ENCODE peak calls at places on chromosomes 7 and 10, in four cellular contexts. One of them, this sample, is unnamed. For H3K4me1, the result is how much of the 10 kb centered on the place peaks cover.

GRCh38 chr7:20172736-20173334 is 44.3 kb downstream of the MACC1 start:
- DNase-seq in A549: peak
- DNase-seq in cardiac muscle cell: peak
- DNase-seq in heart right ventricle: no peak
- DNase-seq in this sample: peak

GRCh38 chr10:77715536-77715935 is 77.9 kb upstream of the KCNMA1 start:
- DNase-seq in cardiac muscle cell: no peak
- DNase-seq in A549: no peak
- DNase-seq in heart right ventricle: no peak
- DNase-seq in this sample: no peak

GRCh38 chr10:3272300-3272699 is 99.7 kb upstream of the PITRM1 start:
- DNase-seq in A549: no peak
- DNase-seq in heart right ventricle: no peak
- DNase-seq in cardiac muscle cell: no peak
- DNase-seq in this sample: no peak

GRCh38 chr7:139542308-139543151 is 19.0 kb downstream of the CLEC2L start:
- DNase-seq in A549: no peak
- DNase-seq in cardiac muscle cell: no peak
- DNase-seq in heart right ventricle: no peak
- DNase-seq in this sample: no peak

GRCh38 chr10:125772112-125772863 is 3.3 kb downstream of the MMP21 start:
- DNase-seq in cardiac muscle cell: no peak
- DNase-seq in heart right ventricle: no peak
- DNase-seq in A549: no peak
- DNase-seq in this sample: no peak

GRCh38 chr7:113161050-113161449 is 42.7 kb upstream of the SMIM30 start:
- DNase-seq in cardiac muscle cell: no peak
- DNase-seq in A549: no peak
- DNase-seq in heart right ventricle: no peak
- DNase-seq in this sample: no peak

GRCh38 chr7:100503350-100503735 is 19.6 kb downstream of the NYAP1 start:
- DNase-seq in A549: peak
- DNase-seq in heart right ventricle: no peak
- DNase-seq in cardiac muscle cell: no peak
- DNase-seq in this sample: no peak

GRCh38 chr7:67809586-67809985 is 813.0 kb downstream of the TYW1 start:
- DNase-seq in heart right ventricle: no peak
- DNase-seq in cardiac muscle cell: no peak
- DNase-seq in A549: no peak
- DNase-seq in this sample: no peak

GRCh38 chr10:126166797-126167196 is 221.5 kb downstream of the ADAM12 start:
- DNase-seq in heart right ventricle: no peak
- DNase-seq in A549: no peak
- DNase-seq in cardiac muscle cell: no peak
- DNase-seq in this sample: no peak

GRCh38 chr7:90413185-90413528 is 9.9 kb downstream of the CLDN12 start:
- DNase-seq in cardiac muscle cell: no peak
- DNase-seq in heart right ventricle: no peak
- DNase-seq in A549: no peak
- DNase-seq in this sample: no peak

GRCh38 chr10:132368881-132369635 is 27.9 kb upstream of the PWWP2B start:
- DNase-seq in cardiac muscle cell: no peak
- DNase-seq in heart right ventricle: no peak
- DNase-seq in A549: no peak
- DNase-seq in this sample: peak

GRCh38 chr10:88800152-88801125 is 2.1 kb upstream of the LIPM start:
- DNase-seq in cardiac muscle cell: peak
- DNase-seq in A549: no peak
- DNase-seq in heart right ventricle: no peak
- DNase-seq in this sample: no peak

GRCh38 chr7:10596827-10597226 is 376.8 kb upstream of the PHF14 start:
- DNase-seq in heart right ventricle: no peak
- DNase-seq in cardiac muscle cell: no peak
- DNase-seq in A549: no peak
- DNase-seq in this sample: no peak

GRCh38 chr7:142913051-142913450 is 20.5 kb downstream of the TRPV5 start:
- DNase-seq in cardiac muscle cell: no peak
- DNase-seq in heart right ventricle: no peak
- DNase-seq in A549: no peak
- DNase-seq in this sample: no peak

GRCh38 chr10:91349381-91349780 is 60.8 kb upstream of the HECTD2 start:
- DNase-seq in cardiac muscle cell: peak
- DNase-seq in A549: peak
- DNase-seq in heart right ventricle: no peak
- DNase-seq in this sample: no peak

GRCh38 chr10:30493609-30494530 is 59.9 kb downstream of the MAP3K8 start:
- DNase-seq in cardiac muscle cell: no peak
- DNase-seq in heart right ventricle: peak
- DNase-seq in A549: peak
- DNase-seq in this sample: peak

GRCh38 chr7:95974108-95974507 is 201.8 kb downstream of the DYNC1I1 start:
- DNase-seq in A549: no peak
- DNase-seq in heart right ventricle: no peak
- DNase-seq in cardiac muscle cell: no peak
- DNase-seq in this sample: no peak

GRCh38 chr10:126084369-126084768 is 188.0 kb downstream of the FANK1 start:
- DNase-seq in heart right ventricle: no peak
- DNase-seq in A549: no peak
- DNase-seq in cardiac muscle cell: no peak
- DNase-seq in this sample: no peak

GRCh38 chr7:143454091-143454729 is 11.0 kb downstream of the TAS2R60 start:
- DNase-seq in cardiac muscle cell: no peak
- DNase-seq in heart right ventricle: no peak
- DNase-seq in A549: no peak
- DNase-seq in this sample: no peak

GRCh38 chr7:48299580-48300169 is 128.4 kb downstream of the ABCA13 start:
- DNase-seq in cardiac muscle cell: peak
- DNase-seq in A549: peak
- DNase-seq in heart right ventricle: no peak
- DNase-seq in this sample: no peak

GRCh38 chr7:150800576-150801241 is at the start of gene TMEM176A:
- DNase-seq in A549: no peak
- DNase-seq in heart right ventricle: peak
- DNase-seq in cardiac muscle cell: no peak
- DNase-seq in this sample: no peak

GRCh38 chr10:124641282-124642075 is 102.7 kb downstream of the FAM53B start:
- DNase-seq in cardiac muscle cell: no peak
- DNase-seq in heart right ventricle: peak
- DNase-seq in A549: no peak
- DNase-seq in this sample: no peak

GRCh38 chr7:129271500-129272355 is 46.9 kb downstream of the AHCYL2 start:
- DNase-seq in heart right ventricle: no peak
- DNase-seq in A549: peak
- DNase-seq in cardiac muscle cell: peak
- DNase-seq in this sample: no peak

DNA sequence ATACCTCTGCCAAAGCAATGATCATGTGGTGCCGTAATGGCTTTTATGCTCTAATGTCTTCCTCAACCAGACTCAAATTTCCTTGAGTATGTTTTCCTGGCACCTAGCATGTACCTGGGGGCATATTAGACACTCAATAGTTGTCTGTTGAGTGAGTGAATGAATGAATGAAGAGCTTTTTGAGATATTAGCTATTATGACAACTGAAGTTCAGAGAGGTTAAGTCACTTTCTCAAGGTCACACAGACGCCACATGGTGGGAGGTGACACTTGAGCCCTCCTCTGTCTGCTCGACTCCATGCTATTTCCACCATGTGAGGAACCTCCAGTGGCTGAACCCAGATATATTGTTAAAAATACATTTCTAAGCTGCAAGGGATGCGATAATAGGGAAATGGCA is 132.1 kb downstream of the PRPF18 start:
- DNase-seq in heart right ventricle: no peak
- DNase-seq in A549: no peak
- DNase-seq in cardiac muscle cell: no peak
- DNase-seq in this sample: no peak
- H3K4me1 ChIP-seq in heart right ventricle: under half
- H3K4me1 ChIP-seq in A549: under half
- H3K4me1 ChIP-seq in cardiac muscle cell: under half
- H3K4me1 ChIP-seq in this sample: under half

GRCh38 chr7:23276381-23276780 is 22.8 kb upstream of the MALSU1 start:
- DNase-seq in heart right ventricle: no peak
- DNase-seq in A549: peak
- DNase-seq in cardiac muscle cell: no peak
- DNase-seq in this sample: no peak
- TF ChIP-seq CTCF in heart right ventricle: no peak
- TF ChIP-seq CTCF in A549: no peak
- TF ChIP-seq CTCF in cardiac muscle cell: peak
- TF ChIP-seq CTCF in this sample: no peak

GRCh38 chr7:594212-594913 is 74.7 kb upstream of the PDGFA start:
- DNase-seq in A549: no peak
- DNase-seq in cardiac muscle cell: no peak
- DNase-seq in heart right ventricle: no peak
- DNase-seq in this sample: no peak

GRCh38 chr7:589781-590575 is 70.3 kb upstream of the PDGFA start:
- DNase-seq in heart right ventricle: no peak
- DNase-seq in cardiac muscle cell: no peak
- DNase-seq in A549: no peak
- DNase-seq in this sample: peak

GRCh38 chr7:590731-591551 is 71.3 kb upstream of the PDGFA start:
- DNase-seq in heart right ventricle: no peak
- DNase-seq in A549: no peak
- DNase-seq in cardiac muscle cell: no peak
- DNase-seq in this sample: peak

GRCh38 chr7:593324-594115 is 73.9 kb upstream of the PDGFA start:
- DNase-seq in A549: no peak
- DNase-seq in heart right ventricle: no peak
- DNase-seq in cardiac muscle cell: no peak
- DNase-seq in this sample: no peak

DNA sequence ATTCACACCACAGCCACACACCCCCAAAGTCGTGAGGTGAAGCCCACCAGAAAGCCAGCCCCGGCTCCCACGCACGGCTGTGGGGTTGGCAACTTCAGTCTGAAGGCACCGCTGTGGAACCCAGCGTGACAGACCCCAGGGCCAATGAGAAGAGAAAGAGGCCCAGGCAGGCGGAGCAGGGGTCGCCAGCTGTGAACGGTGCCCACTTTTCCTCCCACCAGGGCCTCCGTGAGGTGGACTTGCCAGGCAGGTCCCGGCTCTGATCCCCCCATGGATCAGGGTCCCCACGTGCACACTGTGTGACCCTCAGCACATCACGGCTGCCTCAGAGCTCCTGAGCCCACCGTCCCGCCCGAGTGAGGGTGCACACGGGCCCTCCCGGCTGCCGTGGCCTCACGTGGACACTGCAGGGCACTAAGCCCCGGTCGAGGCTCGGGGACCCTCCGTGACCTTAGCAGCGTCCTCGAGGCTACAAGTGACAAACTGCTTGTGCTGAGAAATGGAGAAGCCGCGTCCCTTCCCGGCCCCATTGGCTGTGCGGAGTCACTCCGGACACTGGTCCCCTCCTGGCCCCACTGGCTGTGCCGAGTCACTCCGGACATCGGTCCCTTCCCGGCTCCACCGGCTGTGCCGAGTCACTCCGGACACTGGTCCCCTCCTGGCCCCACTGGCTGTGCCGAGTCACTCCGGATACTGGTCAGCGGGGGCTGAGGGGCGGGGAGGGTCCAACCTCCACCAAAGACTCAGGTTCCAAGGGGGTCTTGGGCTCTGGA is 72.4 kb upstream of the PDGFA start:
- DNase-seq in A549: no peak
- DNase-seq in cardiac muscle cell: no peak
- DNase-seq in heart right ventricle: no peak
- DNase-seq in this sample: no peak
- H3K4me1 ChIP-seq in A549: under half
- H3K4me1 ChIP-seq in cardiac muscle cell: under half
- H3K4me1 ChIP-seq in heart right ventricle: under half
- H3K4me1 ChIP-seq in this sample: under half

DNA sequence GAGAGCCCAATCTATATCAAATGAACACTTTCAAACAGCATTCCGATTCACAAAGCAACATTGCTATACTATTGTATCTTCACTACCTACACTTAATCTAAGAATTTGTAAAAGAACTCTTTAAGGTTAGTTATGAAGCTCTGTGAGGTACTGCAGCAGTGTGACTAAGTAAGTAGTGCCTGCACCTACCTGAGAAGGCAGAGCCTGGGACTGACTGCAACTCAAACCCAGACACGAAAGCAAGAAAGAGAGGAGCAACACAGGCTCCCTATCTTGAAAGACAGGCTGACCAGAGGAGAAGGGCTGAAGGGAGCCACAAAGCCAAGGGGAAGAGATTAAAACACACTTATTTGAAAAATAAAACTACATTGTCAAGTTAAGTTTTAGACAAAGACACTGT is 160.1 kb downstream of the GLI3 start:
- DNase-seq in cardiac muscle cell: no peak
- DNase-seq in heart right ventricle: no peak
- DNase-seq in A549: no peak
- DNase-seq in this sample: no peak
- TF ChIP-seq CTCF in cardiac muscle cell: no peak
- TF ChIP-seq CTCF in heart right ventricle: no peak
- TF ChIP-seq CTCF in A549: no peak
- TF ChIP-seq CTCF in this sample: no peak